ENCODE peak calls at places on chromosomes 1 and 21, in six cellular contexts. F, N, X, T, B and E are unnamed samples.
A peak's percentile ranks its signal among the peaks of the same experiment; 100 is the strongest.

GRCh38 chr1:154434346-154435075 is 29.4 kb downstream of the IL6R start:
- DNase-seq in B (no peak), N (peak; percentile 87), X (no peak), T (peak; percentile 98), F (peak; percentile 50), E (no peak)

GRCh38 chr21:42221581-42222345 is 2.8 kb downstream of the ABCG1 start:
- DNase-seq in B (no peak), X (no peak), F (no peak), N (no peak), T (peak; percentile 86), E (peak; percentile 32)

GRCh38 chr1:41730806-41731205 is 187.9 kb downstream of the HIVEP3 start:
- DNase-seq in T (no peak), X (no peak), N (no peak), B (no peak), F (no peak), E (no peak)

GRCh38 chr1:66048011-66048410 is 255.3 kb downstream of the PDE4B start:
- DNase-seq in F (no peak), B (no peak), T (no peak), N (no peak), X (no peak), E (no peak)

GRCh38 chr1:203286161-203286984 is 18.9 kb upstream of the BTG2 start:
- DNase-seq in T (no peak), N (peak; percentile 67), X (peak; percentile 80), F (peak; percentile 45), B (peak; percentile 49), E (no peak)

GRCh38 chr1:182235952-182236650 is 155.5 kb downstream of the GLUL start:
- DNase-seq in B (no peak), X (no peak), F (no peak), N (no peak), T (no peak), E (no peak)

GRCh38 chr1:40768146-40768990 is 15.2 kb upstream of the KCNQ4 start:
- DNase-seq in T (no peak), N (no peak), X (no peak), F (no peak), B (no peak), E (no peak)

GRCh38 chr1:13930151-13930550 is 230.2 kb downstream of the PRDM2 start:
- DNase-seq in T (no peak), B (peak; percentile 21), X (no peak), N (no peak), F (no peak), E (no peak)

GRCh38 chr1:42260376-42261078 is 74.5 kb downstream of the FOXJ3 start:
- DNase-seq in N (no peak), X (no peak), F (no peak), T (no peak), B (no peak), E (no peak)

GRCh38 chr1:247294282-247294681 is 37.4 kb downstream of the ZNF496 start:
- DNase-seq in N (no peak), B (no peak), X (no peak), T (no peak), F (no peak), E (no peak)

GRCh38 chr1:174874337-174875053 is 125.3 kb upstream of the CACYBP start:
- DNase-seq in T (no peak), F (no peak), B (peak; percentile 39), X (no peak), N (no peak), E (no peak)

GRCh38 chr1:39086386-39087108 is 60.4 kb downstream of the NDUFS5 start:
- DNase-seq in B (no peak), X (no peak), N (no peak), F (no peak), T (no peak), E (no peak)

GRCh38 chr1:228297242-228297641 is 89.4 kb downstream of the OBSCN start:
- DNase-seq in X (no peak), N (no peak), F (no peak), B (no peak), T (no peak), E (no peak)
- H3K36me3 ChIP-seq in X (peaks cover 3% of the 10 kb centered on the region), N (no peaks in the 10 kb centered on the region), F (no peaks in the 10 kb centered on the region), B (peaks cover 6% of the 10 kb centered on the region), T (no peaks in the 10 kb centered on the region), E (no peaks in the 10 kb centered on the region)

GRCh38 chr1:110123224-110123623 is 11.0 kb downstream of the UBL4B start:
- DNase-seq in X (peak; percentile 20), T (no peak), F (no peak), N (peak; percentile 38), B (no peak), E (no peak)
- H3K36me3 ChIP-seq in X (no peaks in the 10 kb centered on the region), T (no peaks in the 10 kb centered on the region), F (no peaks in the 10 kb centered on the region), N (no peaks in the 10 kb centered on the region), B (no peaks in the 10 kb centered on the region), E (no peaks in the 10 kb centered on the region)

GRCh38 chr1:54851928-54852524 is 35.0 kb downstream of the DHCR24 start:
- DNase-seq in X (no peak), B (no peak), T (no peak), N (no peak), F (no peak), E (no peak)

GRCh38 chr1:54849219-54850081 is 37.5 kb downstream of the DHCR24 start:
- DNase-seq in T (no peak), X (no peak), B (no peak), N (no peak), F (no peak), E (no peak)

GRCh38 chr1:54850737-54851136 is 36.3 kb downstream of the DHCR24 start:
- DNase-seq in T (no peak), B (no peak), N (no peak), F (no peak), X (no peak), E (no peak)

GRCh38 chr1:54851406-54851805 is 35.6 kb downstream of the DHCR24 start:
- DNase-seq in B (no peak), T (no peak), F (no peak), X (no peak), N (no peak), E (no peak)

DNA sequence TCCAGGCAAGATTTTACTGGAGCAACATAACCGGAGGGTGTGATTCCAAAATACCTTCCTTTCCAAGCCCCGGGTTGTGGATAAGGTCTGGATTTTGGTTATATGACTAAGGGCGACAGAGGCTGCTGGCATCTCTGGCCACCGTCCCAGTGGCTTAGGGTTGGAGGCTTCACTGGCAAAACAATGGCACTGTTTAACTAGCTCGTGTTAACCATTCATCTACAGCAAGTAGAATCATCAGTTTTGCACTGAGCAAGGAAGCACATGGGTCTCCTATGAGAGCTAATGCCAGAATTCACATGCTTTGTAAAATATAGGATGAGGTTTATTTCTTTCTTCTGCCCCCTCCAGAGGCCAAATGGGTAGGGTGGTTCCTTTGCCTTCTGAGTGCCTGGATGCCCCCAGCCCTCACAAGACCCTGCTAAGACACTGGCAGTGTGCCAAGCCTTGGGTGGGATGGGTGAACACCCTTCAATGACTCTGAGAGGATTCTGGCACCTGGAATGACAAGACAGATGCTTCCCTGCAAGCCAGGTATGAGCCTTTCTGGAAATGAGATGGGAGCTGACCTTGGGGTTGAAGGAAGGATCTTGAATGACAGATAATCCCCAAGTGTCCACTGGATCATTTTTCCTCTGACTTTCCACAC is 36.8 kb downstream of the DHCR24 start:
- DNase-seq in F (no peak), T (no peak), B (no peak), N (no peak), X (no peak), E (no peak)
- H3K36me3 ChIP-seq in F (peaks cover 10% of the 10 kb centered on the region), T (peaks cover 7% of the 10 kb centered on the region), B (no peaks in the 10 kb centered on the region), N (no peaks in the 10 kb centered on the region), X (peaks cover 54% of the 10 kb centered on the region), E (peaks cover 62% of the 10 kb centered on the region)

GRCh38 chr1:52060822-52061221 is 4.7 kb downstream of the BTF3L4 start:
- DNase-seq in X (no peak), F (no peak), N (no peak), T (no peak), B (no peak), E (no peak)
- H3K36me3 ChIP-seq in X (peaks cover 39% of the 10 kb centered on the region), F (peaks cover 13% of the 10 kb centered on the region), N (no peaks in the 10 kb centered on the region), T (peaks cover 50% of the 10 kb centered on the region), B (peaks cover 17% of the 10 kb centered on the region), E (peaks cover 60% of the 10 kb centered on the region)